ENCODE peak calls at places on chromosomes 3 and 15, in nine cellular contexts. One of them, this sample, is unnamed.
A peak's percentile ranks its signal among the peaks of the same experiment; 100 is the strongest.

GRCh38 chr3:186320862-186321568 is 41.0 kb downstream of the DGKG start:
- DNase-seq in heart right ventricle: no peak
- DNase-seq in stimulated activated CD8-positive, alpha-beta memory T cell treated with anti-CD3 and anti-CD28 coated beads, Interleukin-12 subunit alpha, Interleukin-12 subunit beta, amount 100 ng/mL, for 4 hours: no peak
- DNase-seq in aorta: no peak
- DNase-seq in GM20000: no peak
- DNase-seq in memory B cell: no peak
- DNase-seq in PC-3: peak; percentile 33
- DNase-seq in A549: no peak
- DNase-seq in activated gamma-delta T cell treated with Interleukin-2 at 50 U/mL for 16 hours: no peak
- DNase-seq in this sample: no peak

GRCh38 chr3:142577701-142578308 is 728 bp downstream of the ATR start:
- DNase-seq in heart right ventricle: no peak
- DNase-seq in stimulated activated CD8-positive, alpha-beta memory T cell treated with anti-CD3 and anti-CD28 coated beads, Interleukin-12 subunit alpha, Interleukin-12 subunit beta, amount 100 ng/mL, for 4 hours: no peak
- DNase-seq in aorta: no peak
- DNase-seq in GM20000: no peak
- DNase-seq in memory B cell: no peak
- DNase-seq in PC-3: no peak
- DNase-seq in A549: no peak
- DNase-seq in activated gamma-delta T cell treated with Interleukin-2 at 50 U/mL for 16 hours: no peak
- DNase-seq in this sample: no peak

GRCh38 chr3:168511428-168512014 is 415.8 kb upstream of the GOLIM4 start:
- DNase-seq in heart right ventricle: no peak
- DNase-seq in stimulated activated CD8-positive, alpha-beta memory T cell treated with anti-CD3 and anti-CD28 coated beads, Interleukin-12 subunit alpha, Interleukin-12 subunit beta, amount 100 ng/mL, for 4 hours: no peak
- DNase-seq in aorta: no peak
- DNase-seq in GM20000: peak; percentile 7
- DNase-seq in memory B cell: no peak
- DNase-seq in PC-3: peak; percentile 50
- DNase-seq in A549: no peak
- DNase-seq in activated gamma-delta T cell treated with Interleukin-2 at 50 U/mL for 16 hours: no peak
- DNase-seq in this sample: no peak

GRCh38 chr3:65751123-65751700 is 287.5 kb downstream of the MAGI1 start:
- DNase-seq in heart right ventricle: peak; percentile 26
- DNase-seq in stimulated activated CD8-positive, alpha-beta memory T cell treated with anti-CD3 and anti-CD28 coated beads, Interleukin-12 subunit alpha, Interleukin-12 subunit beta, amount 100 ng/mL, for 4 hours: no peak
- DNase-seq in aorta: peak; percentile 75
- DNase-seq in GM20000: peak; percentile 14
- DNase-seq in memory B cell: no peak
- DNase-seq in PC-3: peak; percentile 40
- DNase-seq in A549: peak; percentile 10
- DNase-seq in activated gamma-delta T cell treated with Interleukin-2 at 50 U/mL for 16 hours: no peak
- DNase-seq in this sample: no peak

GRCh38 chr15:57251941-57252340 is 124.4 kb upstream of the CGNL1 start:
- DNase-seq in heart right ventricle: no peak
- DNase-seq in stimulated activated CD8-positive, alpha-beta memory T cell treated with anti-CD3 and anti-CD28 coated beads, Interleukin-12 subunit alpha, Interleukin-12 subunit beta, amount 100 ng/mL, for 4 hours: no peak
- DNase-seq in aorta: no peak
- DNase-seq in GM20000: no peak
- DNase-seq in memory B cell: no peak
- DNase-seq in PC-3: peak; percentile 4
- DNase-seq in A549: no peak
- DNase-seq in activated gamma-delta T cell treated with Interleukin-2 at 50 U/mL for 16 hours: no peak
- DNase-seq in this sample: no peak

GRCh38 chr3:64518950-64519349 is 168.8 kb downstream of the ADAMTS9 start:
- DNase-seq in heart right ventricle: no peak
- DNase-seq in stimulated activated CD8-positive, alpha-beta memory T cell treated with anti-CD3 and anti-CD28 coated beads, Interleukin-12 subunit alpha, Interleukin-12 subunit beta, amount 100 ng/mL, for 4 hours: no peak
- DNase-seq in aorta: no peak
- DNase-seq in GM20000: no peak
- DNase-seq in memory B cell: no peak
- DNase-seq in PC-3: no peak
- DNase-seq in A549: no peak
- DNase-seq in activated gamma-delta T cell treated with Interleukin-2 at 50 U/mL for 16 hours: no peak
- DNase-seq in this sample: no peak

GRCh38 chr3:167816953-167817352 is 81.4 kb downstream of the SERPINI1 start:
- DNase-seq in heart right ventricle: no peak
- DNase-seq in stimulated activated CD8-positive, alpha-beta memory T cell treated with anti-CD3 and anti-CD28 coated beads, Interleukin-12 subunit alpha, Interleukin-12 subunit beta, amount 100 ng/mL, for 4 hours: no peak
- DNase-seq in aorta: no peak
- DNase-seq in GM20000: no peak
- DNase-seq in memory B cell: no peak
- DNase-seq in PC-3: no peak
- DNase-seq in A549: no peak
- DNase-seq in activated gamma-delta T cell treated with Interleukin-2 at 50 U/mL for 16 hours: no peak
- DNase-seq in this sample: no peak

GRCh38 chr3:45632956-45633355 is 38.4 kb downstream of the LIMD1 start:
- DNase-seq in heart right ventricle: no peak
- DNase-seq in stimulated activated CD8-positive, alpha-beta memory T cell treated with anti-CD3 and anti-CD28 coated beads, Interleukin-12 subunit alpha, Interleukin-12 subunit beta, amount 100 ng/mL, for 4 hours: no peak
- DNase-seq in aorta: no peak
- DNase-seq in GM20000: no peak
- DNase-seq in memory B cell: no peak
- DNase-seq in PC-3: no peak
- DNase-seq in A549: no peak
- DNase-seq in activated gamma-delta T cell treated with Interleukin-2 at 50 U/mL for 16 hours: no peak
- DNase-seq in this sample: no peak

GRCh38 chr3:106510206-106510605 is 641.4 kb upstream of the CBLB start:
- DNase-seq in heart right ventricle: no peak
- DNase-seq in stimulated activated CD8-positive, alpha-beta memory T cell treated with anti-CD3 and anti-CD28 coated beads, Interleukin-12 subunit alpha, Interleukin-12 subunit beta, amount 100 ng/mL, for 4 hours: no peak
- DNase-seq in aorta: no peak
- DNase-seq in GM20000: no peak
- DNase-seq in memory B cell: no peak
- DNase-seq in PC-3: peak; percentile 34
- DNase-seq in A549: no peak
- DNase-seq in activated gamma-delta T cell treated with Interleukin-2 at 50 U/mL for 16 hours: no peak
- DNase-seq in this sample: no peak

GRCh38 chr15:96345560-96346389 is 15.3 kb downstream of the NR2F2 start:
- DNase-seq in heart right ventricle: peak; percentile 69
- DNase-seq in stimulated activated CD8-positive, alpha-beta memory T cell treated with anti-CD3 and anti-CD28 coated beads, Interleukin-12 subunit alpha, Interleukin-12 subunit beta, amount 100 ng/mL, for 4 hours: no peak
- DNase-seq in aorta: peak; percentile 89
- DNase-seq in GM20000: peak; percentile 76
- DNase-seq in memory B cell: no peak
- DNase-seq in PC-3: peak; percentile 38
- DNase-seq in A549: peak; percentile 94
- DNase-seq in activated gamma-delta T cell treated with Interleukin-2 at 50 U/mL for 16 hours: no peak
- DNase-seq in this sample: peak; percentile 62

GRCh38 chr15:63231717-63232116 is 42.3 kb downstream of the RAB8B start:
- DNase-seq in heart right ventricle: no peak
- DNase-seq in stimulated activated CD8-positive, alpha-beta memory T cell treated with anti-CD3 and anti-CD28 coated beads, Interleukin-12 subunit alpha, Interleukin-12 subunit beta, amount 100 ng/mL, for 4 hours: no peak
- DNase-seq in aorta: no peak
- DNase-seq in GM20000: no peak
- DNase-seq in memory B cell: no peak
- DNase-seq in PC-3: no peak
- DNase-seq in A549: no peak
- DNase-seq in activated gamma-delta T cell treated with Interleukin-2 at 50 U/mL for 16 hours: no peak
- DNase-seq in this sample: no peak

GRCh38 chr3:154552338-154552737 is 122.3 kb upstream of the GPR149 start:
- DNase-seq in heart right ventricle: no peak
- DNase-seq in stimulated activated CD8-positive, alpha-beta memory T cell treated with anti-CD3 and anti-CD28 coated beads, Interleukin-12 subunit alpha, Interleukin-12 subunit beta, amount 100 ng/mL, for 4 hours: no peak
- DNase-seq in aorta: no peak
- DNase-seq in GM20000: no peak
- DNase-seq in memory B cell: no peak
- DNase-seq in PC-3: peak; percentile 9
- DNase-seq in A549: no peak
- DNase-seq in activated gamma-delta T cell treated with Interleukin-2 at 50 U/mL for 16 hours: no peak
- DNase-seq in this sample: no peak

GRCh38 chr3:174540536-174540935 is 318.6 kb upstream of the NAALADL2 start:
- DNase-seq in heart right ventricle: no peak
- DNase-seq in stimulated activated CD8-positive, alpha-beta memory T cell treated with anti-CD3 and anti-CD28 coated beads, Interleukin-12 subunit alpha, Interleukin-12 subunit beta, amount 100 ng/mL, for 4 hours: no peak
- DNase-seq in aorta: no peak
- DNase-seq in GM20000: no peak
- DNase-seq in memory B cell: no peak
- DNase-seq in PC-3: no peak
- DNase-seq in A549: no peak
- DNase-seq in activated gamma-delta T cell treated with Interleukin-2 at 50 U/mL for 16 hours: no peak
- DNase-seq in this sample: no peak

GRCh38 chr15:34892963-34893591 is 76.5 kb downstream of the AQR start:
- DNase-seq in heart right ventricle: no peak
- DNase-seq in stimulated activated CD8-positive, alpha-beta memory T cell treated with anti-CD3 and anti-CD28 coated beads, Interleukin-12 subunit alpha, Interleukin-12 subunit beta, amount 100 ng/mL, for 4 hours: no peak
- DNase-seq in aorta: no peak
- DNase-seq in GM20000: no peak
- DNase-seq in memory B cell: no peak
- DNase-seq in PC-3: no peak
- DNase-seq in A549: no peak
- DNase-seq in activated gamma-delta T cell treated with Interleukin-2 at 50 U/mL for 16 hours: no peak
- DNase-seq in this sample: no peak

GRCh38 chr15:83289160-83289559 is 4.7 kb upstream of the BNC1 start:
- DNase-seq in heart right ventricle: no peak
- DNase-seq in stimulated activated CD8-positive, alpha-beta memory T cell treated with anti-CD3 and anti-CD28 coated beads, Interleukin-12 subunit alpha, Interleukin-12 subunit beta, amount 100 ng/mL, for 4 hours: no peak
- DNase-seq in aorta: no peak
- DNase-seq in GM20000: no peak
- DNase-seq in memory B cell: no peak
- DNase-seq in PC-3: peak; percentile 44
- DNase-seq in A549: no peak
- DNase-seq in activated gamma-delta T cell treated with Interleukin-2 at 50 U/mL for 16 hours: no peak
- DNase-seq in this sample: no peak

GRCh38 chr3:127038923-127039581 is 56.1 kb downstream of the PLXNA1 start:
- DNase-seq in heart right ventricle: no peak
- DNase-seq in stimulated activated CD8-positive, alpha-beta memory T cell treated with anti-CD3 and anti-CD28 coated beads, Interleukin-12 subunit alpha, Interleukin-12 subunit beta, amount 100 ng/mL, for 4 hours: no peak
- DNase-seq in aorta: peak; percentile 56
- DNase-seq in GM20000: no peak
- DNase-seq in memory B cell: no peak
- DNase-seq in PC-3: no peak
- DNase-seq in A549: no peak
- DNase-seq in activated gamma-delta T cell treated with Interleukin-2 at 50 U/mL for 16 hours: no peak
- DNase-seq in this sample: no peak

GRCh38 chr15:73440571-73440970 is 2.4 kb upstream of the REC114 start:
- DNase-seq in heart right ventricle: no peak
- DNase-seq in stimulated activated CD8-positive, alpha-beta memory T cell treated with anti-CD3 and anti-CD28 coated beads, Interleukin-12 subunit alpha, Interleukin-12 subunit beta, amount 100 ng/mL, for 4 hours: no peak
- DNase-seq in aorta: no peak
- DNase-seq in GM20000: no peak
- DNase-seq in memory B cell: no peak
- DNase-seq in PC-3: no peak
- DNase-seq in A549: no peak
- DNase-seq in activated gamma-delta T cell treated with Interleukin-2 at 50 U/mL for 16 hours: no peak
- DNase-seq in this sample: no peak

GRCh38 chr3:69671082-69671952 is 67.9 kb upstream of the MITF start:
- DNase-seq in heart right ventricle: no peak
- DNase-seq in stimulated activated CD8-positive, alpha-beta memory T cell treated with anti-CD3 and anti-CD28 coated beads, Interleukin-12 subunit alpha, Interleukin-12 subunit beta, amount 100 ng/mL, for 4 hours: no peak
- DNase-seq in aorta: no peak
- DNase-seq in GM20000: peak; percentile 60
- DNase-seq in memory B cell: no peak
- DNase-seq in PC-3: peak; percentile 64
- DNase-seq in A549: peak; percentile 60
- DNase-seq in activated gamma-delta T cell treated with Interleukin-2 at 50 U/mL for 16 hours: no peak
- DNase-seq in this sample: peak; percentile 33

GRCh38 chr3:112390783-112391641 is 58.1 kb downstream of the CD200 start:
- DNase-seq in heart right ventricle: no peak
- DNase-seq in stimulated activated CD8-positive, alpha-beta memory T cell treated with anti-CD3 and anti-CD28 coated beads, Interleukin-12 subunit alpha, Interleukin-12 subunit beta, amount 100 ng/mL, for 4 hours: no peak
- DNase-seq in aorta: no peak
- DNase-seq in GM20000: no peak
- DNase-seq in memory B cell: no peak
- DNase-seq in PC-3: peak; percentile 51
- DNase-seq in A549: no peak
- DNase-seq in activated gamma-delta T cell treated with Interleukin-2 at 50 U/mL for 16 hours: no peak
- DNase-seq in this sample: peak; percentile 10

GRCh38 chr3:150421799-150422548 is 13.9 kb downstream of the TSC22D2 start:
- DNase-seq in heart right ventricle: no peak
- DNase-seq in stimulated activated CD8-positive, alpha-beta memory T cell treated with anti-CD3 and anti-CD28 coated beads, Interleukin-12 subunit alpha, Interleukin-12 subunit beta, amount 100 ng/mL, for 4 hours: no peak
- DNase-seq in aorta: no peak
- DNase-seq in GM20000: no peak
- DNase-seq in memory B cell: no peak
- DNase-seq in PC-3: peak; percentile 77
- DNase-seq in A549: no peak
- DNase-seq in activated gamma-delta T cell treated with Interleukin-2 at 50 U/mL for 16 hours: no peak
- DNase-seq in this sample: no peak

GRCh38 chr3:71859128-71859519 is 74.2 kb upstream of the PROK2 start:
- DNase-seq in heart right ventricle: no peak
- DNase-seq in stimulated activated CD8-positive, alpha-beta memory T cell treated with anti-CD3 and anti-CD28 coated beads, Interleukin-12 subunit alpha, Interleukin-12 subunit beta, amount 100 ng/mL, for 4 hours: no peak
- DNase-seq in aorta: no peak
- DNase-seq in GM20000: no peak
- DNase-seq in memory B cell: no peak
- DNase-seq in PC-3: peak; percentile 68
- DNase-seq in A549: peak; percentile 11
- DNase-seq in activated gamma-delta T cell treated with Interleukin-2 at 50 U/mL for 16 hours: peak; percentile 17
- DNase-seq in this sample: no peak

GRCh38 chr3:81041331-81041730 is 720.1 kb downstream of the GBE1 start:
- DNase-seq in heart right ventricle: no peak
- DNase-seq in stimulated activated CD8-positive, alpha-beta memory T cell treated with anti-CD3 and anti-CD28 coated beads, Interleukin-12 subunit alpha, Interleukin-12 subunit beta, amount 100 ng/mL, for 4 hours: no peak
- DNase-seq in aorta: no peak
- DNase-seq in GM20000: no peak
- DNase-seq in memory B cell: no peak
- DNase-seq in PC-3: peak; percentile 27
- DNase-seq in A549: no peak
- DNase-seq in activated gamma-delta T cell treated with Interleukin-2 at 50 U/mL for 16 hours: no peak
- DNase-seq in this sample: no peak

GRCh38 chr15:97900006-97900405 is 60.5 kb upstream of the ARRDC4 start:
- DNase-seq in heart right ventricle: no peak
- DNase-seq in stimulated activated CD8-positive, alpha-beta memory T cell treated with anti-CD3 and anti-CD28 coated beads, Interleukin-12 subunit alpha, Interleukin-12 subunit beta, amount 100 ng/mL, for 4 hours: no peak
- DNase-seq in aorta: no peak
- DNase-seq in GM20000: no peak
- DNase-seq in memory B cell: no peak
- DNase-seq in PC-3: no peak
- DNase-seq in A549: no peak
- DNase-seq in activated gamma-delta T cell treated with Interleukin-2 at 50 U/mL for 16 hours: no peak
- DNase-seq in this sample: no peak

GRCh38 chr3:152205097-152205593 is 63.6 kb upstream of the MBNL1 start:
- DNase-seq in heart right ventricle: no peak
- DNase-seq in stimulated activated CD8-positive, alpha-beta memory T cell treated with anti-CD3 and anti-CD28 coated beads, Interleukin-12 subunit alpha, Interleukin-12 subunit beta, amount 100 ng/mL, for 4 hours: no peak
- DNase-seq in aorta: no peak
- DNase-seq in GM20000: peak; percentile 46
- DNase-seq in memory B cell: no peak
- DNase-seq in PC-3: no peak
- DNase-seq in A549: no peak
- DNase-seq in activated gamma-delta T cell treated with Interleukin-2 at 50 U/mL for 16 hours: no peak
- DNase-seq in this sample: no peak

GRCh38 chr15:41801850-41802455 is 25.9 kb upstream of the JMJD7 start:
- DNase-seq in heart right ventricle: no peak
- DNase-seq in stimulated activated CD8-positive, alpha-beta memory T cell treated with anti-CD3 and anti-CD28 coated beads, Interleukin-12 subunit alpha, Interleukin-12 subunit beta, amount 100 ng/mL, for 4 hours: no peak
- DNase-seq in aorta: no peak
- DNase-seq in GM20000: no peak
- DNase-seq in memory B cell: no peak
- DNase-seq in PC-3: peak; percentile 91
- DNase-seq in A549: no peak
- DNase-seq in activated gamma-delta T cell treated with Interleukin-2 at 50 U/mL for 16 hours: no peak
- DNase-seq in this sample: no peak

GRCh38 chr3:100216713-100217112 is 44.1 kb upstream of the TBC1D23 start:
- DNase-seq in heart right ventricle: no peak
- DNase-seq in stimulated activated CD8-positive, alpha-beta memory T cell treated with anti-CD3 and anti-CD28 coated beads, Interleukin-12 subunit alpha, Interleukin-12 subunit beta, amount 100 ng/mL, for 4 hours: no peak
- DNase-seq in aorta: no peak
- DNase-seq in GM20000: no peak
- DNase-seq in memory B cell: no peak
- DNase-seq in PC-3: peak; percentile 22
- DNase-seq in A549: no peak
- DNase-seq in activated gamma-delta T cell treated with Interleukin-2 at 50 U/mL for 16 hours: no peak
- DNase-seq in this sample: no peak

GRCh38 chr3:143035466-143036214 is 34.3 kb downstream of the U2SURP start:
- DNase-seq in heart right ventricle: no peak
- DNase-seq in stimulated activated CD8-positive, alpha-beta memory T cell treated with anti-CD3 and anti-CD28 coated beads, Interleukin-12 subunit alpha, Interleukin-12 subunit beta, amount 100 ng/mL, for 4 hours: no peak
- DNase-seq in aorta: no peak
- DNase-seq in GM20000: no peak
- DNase-seq in memory B cell: no peak
- DNase-seq in PC-3: no peak
- DNase-seq in A549: no peak
- DNase-seq in activated gamma-delta T cell treated with Interleukin-2 at 50 U/mL for 16 hours: no peak
- DNase-seq in this sample: no peak

GRCh38 chr15:74129411-74130088 is 836 bp upstream of the ISLR2 start:
- DNase-seq in heart right ventricle: no peak
- DNase-seq in stimulated activated CD8-positive, alpha-beta memory T cell treated with anti-CD3 and anti-CD28 coated beads, Interleukin-12 subunit alpha, Interleukin-12 subunit beta, amount 100 ng/mL, for 4 hours: no peak
- DNase-seq in aorta: no peak
- DNase-seq in GM20000: no peak
- DNase-seq in memory B cell: no peak
- DNase-seq in PC-3: no peak
- DNase-seq in A549: no peak
- DNase-seq in activated gamma-delta T cell treated with Interleukin-2 at 50 U/mL for 16 hours: no peak
- DNase-seq in this sample: no peak

GRCh38 chr3:95319921-95320494 is 1257.1 kb downstream of the NSUN3 start:
- DNase-seq in heart right ventricle: no peak
- DNase-seq in stimulated activated CD8-positive, alpha-beta memory T cell treated with anti-CD3 and anti-CD28 coated beads, Interleukin-12 subunit alpha, Interleukin-12 subunit beta, amount 100 ng/mL, for 4 hours: no peak
- DNase-seq in aorta: no peak
- DNase-seq in GM20000: no peak
- DNase-seq in memory B cell: no peak
- DNase-seq in PC-3: no peak
- DNase-seq in A549: no peak
- DNase-seq in activated gamma-delta T cell treated with Interleukin-2 at 50 U/mL for 16 hours: no peak
- DNase-seq in this sample: no peak

GRCh38 chr3:69865920-69866679 is 126.8 kb downstream of the MITF start:
- DNase-seq in heart right ventricle: peak; percentile 39
- DNase-seq in stimulated activated CD8-positive, alpha-beta memory T cell treated with anti-CD3 and anti-CD28 coated beads, Interleukin-12 subunit alpha, Interleukin-12 subunit beta, amount 100 ng/mL, for 4 hours: no peak
- DNase-seq in aorta: peak; percentile 51
- DNase-seq in GM20000: no peak
- DNase-seq in memory B cell: no peak
- DNase-seq in PC-3: no peak
- DNase-seq in A549: no peak
- DNase-seq in activated gamma-delta T cell treated with Interleukin-2 at 50 U/mL for 16 hours: no peak
- DNase-seq in this sample: no peak

GRCh38 chr3:153513236-153513635 is 351.2 kb downstream of the RAP2B start:
- DNase-seq in heart right ventricle: no peak
- DNase-seq in stimulated activated CD8-positive, alpha-beta memory T cell treated with anti-CD3 and anti-CD28 coated beads, Interleukin-12 subunit alpha, Interleukin-12 subunit beta, amount 100 ng/mL, for 4 hours: no peak
- DNase-seq in aorta: no peak
- DNase-seq in GM20000: no peak
- DNase-seq in memory B cell: no peak
- DNase-seq in PC-3: peak; percentile 58
- DNase-seq in A549: peak; percentile 2
- DNase-seq in activated gamma-delta T cell treated with Interleukin-2 at 50 U/mL for 16 hours: no peak
- DNase-seq in this sample: no peak

This sample was measured in 8988T.